ENCODE peak calls at places on chromosomes 7 and 10, in six cellular contexts. One of them, this sample, is unnamed.

GRCh38 chr10:72954596-72955569 is at the start of gene PLA2G12B:
- DNase-seq in colonic mucosa: peak; percentile 60
- DNase-seq in A673: peak; percentile 8
- DNase-seq in fibroblast of the aortic adventitia: no peak
- DNase-seq in fibroblast of mammary gland: no peak
- DNase-seq in GM23338: no peak
- DNase-seq in this sample: no peak

GRCh38 chr10:102802920-102803534 is 34.2 kb downstream of the CYP17A1 start:
- DNase-seq in A673: peak; percentile 62
- DNase-seq in colonic mucosa: no peak
- DNase-seq in GM23338: peak; percentile 73
- DNase-seq in fibroblast of mammary gland: peak; percentile 98
- DNase-seq in fibroblast of the aortic adventitia: peak; percentile 98
- DNase-seq in this sample: peak; percentile 62

GRCh38 chr10:80410122-80410521 is 1.8 kb downstream of the PRXL2A start:
- DNase-seq in fibroblast of the aortic adventitia: no peak
- DNase-seq in fibroblast of mammary gland: no peak
- DNase-seq in GM23338: no peak
- DNase-seq in A673: no peak
- DNase-seq in colonic mucosa: peak; percentile 71
- DNase-seq in this sample: no peak

GRCh38 chr7:45217358-45217757 is 59.8 kb downstream of the RAMP3 start:
- DNase-seq in colonic mucosa: no peak
- DNase-seq in A673: no peak
- DNase-seq in fibroblast of mammary gland: peak; percentile 7
- DNase-seq in GM23338: no peak
- DNase-seq in fibroblast of the aortic adventitia: no peak
- DNase-seq in this sample: no peak

GRCh38 chr7:125599387-125599786 is 669.8 kb upstream of the POT1 start:
- DNase-seq in fibroblast of mammary gland: no peak
- DNase-seq in colonic mucosa: no peak
- DNase-seq in GM23338: no peak
- DNase-seq in fibroblast of the aortic adventitia: no peak
- DNase-seq in A673: no peak
- DNase-seq in this sample: no peak

GRCh38 chr7:95104739-95105138 is 197.3 kb downstream of the PPP1R9A start:
- DNase-seq in fibroblast of mammary gland: peak; percentile 37
- DNase-seq in A673: no peak
- DNase-seq in GM23338: no peak
- DNase-seq in fibroblast of the aortic adventitia: no peak
- DNase-seq in colonic mucosa: no peak
- DNase-seq in this sample: peak; percentile 67

GRCh38 chr10:119120875-119121274 is 17.0 kb downstream of the DENND10 start:
- DNase-seq in A673: no peak
- DNase-seq in GM23338: no peak
- DNase-seq in fibroblast of mammary gland: no peak
- DNase-seq in colonic mucosa: no peak
- DNase-seq in fibroblast of the aortic adventitia: no peak
- DNase-seq in this sample: no peak

GRCh38 chr7:66078067-66078466 is 2.4 kb downstream of the ASL start:
- DNase-seq in A673: no peak
- DNase-seq in GM23338: no peak
- DNase-seq in colonic mucosa: no peak
- DNase-seq in fibroblast of mammary gland: no peak
- DNase-seq in fibroblast of the aortic adventitia: no peak
- DNase-seq in this sample: no peak

GRCh38 chr7:38235606-38236005 is 37.8 kb downstream of the TARP start:
- DNase-seq in A673: no peak
- DNase-seq in GM23338: no peak
- DNase-seq in fibroblast of the aortic adventitia: no peak
- DNase-seq in colonic mucosa: no peak
- DNase-seq in fibroblast of mammary gland: no peak
- DNase-seq in this sample: no peak

GRCh38 chr7:113283861-113284260 is 165.5 kb upstream of the SMIM30 start:
- DNase-seq in A673: no peak
- DNase-seq in GM23338: no peak
- DNase-seq in fibroblast of the aortic adventitia: peak; percentile 58
- DNase-seq in colonic mucosa: no peak
- DNase-seq in fibroblast of mammary gland: peak; percentile 17
- DNase-seq in this sample: no peak

GRCh38 chr7:39700165-39700564 is 76.8 kb downstream of the RALA start:
- DNase-seq in A673: no peak
- DNase-seq in GM23338: no peak
- DNase-seq in fibroblast of the aortic adventitia: no peak
- DNase-seq in colonic mucosa: no peak
- DNase-seq in fibroblast of mammary gland: no peak
- DNase-seq in this sample: no peak

GRCh38 chr10:5658871-5659618 is 7.3 kb downstream of the ASB13 start:
- DNase-seq in GM23338: peak; percentile 55
- DNase-seq in fibroblast of the aortic adventitia: no peak
- DNase-seq in colonic mucosa: no peak
- DNase-seq in A673: peak; percentile 24
- DNase-seq in fibroblast of mammary gland: no peak
- DNase-seq in this sample: no peak

GRCh38 chr7:1078519-1078918 is 9.4 kb upstream of the GPER1 start:
- DNase-seq in fibroblast of mammary gland: no peak
- DNase-seq in GM23338: no peak
- DNase-seq in colonic mucosa: no peak
- DNase-seq in fibroblast of the aortic adventitia: no peak
- DNase-seq in A673: no peak
- DNase-seq in this sample: no peak

GRCh38 chr7:104327963-104328307 is 468 bp upstream of the LHFPL3 start:
- DNase-seq in A673: no peak
- DNase-seq in GM23338: peak; percentile 52
- DNase-seq in fibroblast of the aortic adventitia: no peak
- DNase-seq in fibroblast of mammary gland: peak; percentile 5
- DNase-seq in colonic mucosa: no peak
- DNase-seq in this sample: no peak

GRCh38 chr7:138662066-138663061 is 38.8 kb downstream of the SVOPL start:
- DNase-seq in A673: no peak
- DNase-seq in fibroblast of mammary gland: no peak
- DNase-seq in GM23338: no peak
- DNase-seq in fibroblast of the aortic adventitia: no peak
- DNase-seq in colonic mucosa: no peak
- DNase-seq in this sample: no peak

GRCh38 chr10:109062371-109062770 is 860.9 kb downstream of the XPNPEP1 start:
- DNase-seq in fibroblast of mammary gland: peak; percentile 67
- DNase-seq in colonic mucosa: no peak
- DNase-seq in fibroblast of the aortic adventitia: peak; percentile 31
- DNase-seq in A673: peak; percentile 64
- DNase-seq in GM23338: no peak
- DNase-seq in this sample: no peak

GRCh38 chr10:103451871-103452713 is at the start of gene CALHM2:
- DNase-seq in A673: peak; percentile 83
- DNase-seq in fibroblast of mammary gland: peak; percentile 47
- DNase-seq in GM23338: peak; percentile 75
- DNase-seq in colonic mucosa: peak; percentile 68
- DNase-seq in fibroblast of the aortic adventitia: peak; percentile 55
- DNase-seq in this sample: peak; percentile 76

GRCh38 chr7:1665721-1666250 is 4.3 kb upstream of the ELFN1 start:
- DNase-seq in A673: peak; percentile 61
- DNase-seq in colonic mucosa: no peak
- DNase-seq in fibroblast of the aortic adventitia: no peak
- DNase-seq in fibroblast of mammary gland: peak; percentile 17
- DNase-seq in GM23338: peak; percentile 43
- DNase-seq in this sample: peak; percentile 14

GRCh38 chr7:136911362-136911761 is 42.9 kb downstream of the CHRM2 start:
- DNase-seq in GM23338: peak; percentile 25
- DNase-seq in colonic mucosa: no peak
- DNase-seq in A673: peak; percentile 36
- DNase-seq in fibroblast of the aortic adventitia: no peak
- DNase-seq in fibroblast of mammary gland: no peak
- DNase-seq in this sample: no peak

GRCh38 chr10:86075512-86075911 is 291.1 kb downstream of the GRID1 start:
- DNase-seq in A673: no peak
- DNase-seq in fibroblast of the aortic adventitia: no peak
- DNase-seq in GM23338: no peak
- DNase-seq in colonic mucosa: no peak
- DNase-seq in fibroblast of mammary gland: no peak
- DNase-seq in this sample: no peak

DNA sequence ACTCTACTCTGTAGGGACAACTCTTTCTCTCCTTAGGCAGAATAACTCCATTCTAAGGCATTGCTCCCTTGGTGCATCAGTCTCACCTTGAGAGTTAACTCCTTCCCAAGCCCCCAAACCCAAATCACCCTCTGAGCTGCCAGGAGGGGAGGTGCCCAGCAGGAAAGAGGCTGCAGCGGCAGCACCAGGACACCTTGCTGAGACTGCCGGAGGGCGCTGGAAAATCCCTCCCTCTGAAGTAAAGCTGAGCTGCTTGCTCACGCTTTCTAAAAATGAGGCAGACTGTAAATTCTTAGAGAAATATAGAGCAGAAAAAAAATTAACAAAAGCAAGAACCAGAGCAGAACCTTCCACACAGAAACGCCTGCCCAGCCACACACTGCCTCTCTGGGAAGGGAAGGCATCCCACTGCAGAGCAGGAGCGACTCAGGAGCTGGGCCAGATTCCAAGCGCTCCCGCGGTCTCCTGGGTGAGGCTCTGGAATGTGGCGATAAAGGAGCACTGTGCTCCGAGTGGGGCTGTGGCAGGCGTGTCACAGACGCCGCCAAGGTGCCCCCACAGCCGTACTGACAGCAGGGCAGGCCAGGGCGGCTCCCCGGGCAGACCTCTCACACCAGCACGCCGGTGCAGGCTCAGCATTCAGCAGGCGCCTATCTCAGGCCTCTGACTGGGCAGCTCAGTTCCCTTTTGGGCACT is 202.1 kb downstream of the TNS3 start:
- DNase-seq in GM23338: peak; percentile 42
- DNase-seq in A673: no peak
- DNase-seq in fibroblast of the aortic adventitia: peak; percentile 82
- DNase-seq in colonic mucosa: peak; percentile 79
- DNase-seq in fibroblast of mammary gland: peak; percentile 42
- DNase-seq in this sample: peak; percentile 37
- H3K4me3 ChIP-seq in GM23338: no peak overlapping the region
- H3K4me3 ChIP-seq in A673: no peak overlapping the region
- H3K4me3 ChIP-seq in fibroblast of the aortic adventitia: no peak overlapping the region
- H3K4me3 ChIP-seq in colonic mucosa: peak overlapping the region; percentile 33
- H3K4me3 ChIP-seq in fibroblast of mammary gland: no peak overlapping the region
- H3K4me3 ChIP-seq in this sample: no peak overlapping the region

DNA sequence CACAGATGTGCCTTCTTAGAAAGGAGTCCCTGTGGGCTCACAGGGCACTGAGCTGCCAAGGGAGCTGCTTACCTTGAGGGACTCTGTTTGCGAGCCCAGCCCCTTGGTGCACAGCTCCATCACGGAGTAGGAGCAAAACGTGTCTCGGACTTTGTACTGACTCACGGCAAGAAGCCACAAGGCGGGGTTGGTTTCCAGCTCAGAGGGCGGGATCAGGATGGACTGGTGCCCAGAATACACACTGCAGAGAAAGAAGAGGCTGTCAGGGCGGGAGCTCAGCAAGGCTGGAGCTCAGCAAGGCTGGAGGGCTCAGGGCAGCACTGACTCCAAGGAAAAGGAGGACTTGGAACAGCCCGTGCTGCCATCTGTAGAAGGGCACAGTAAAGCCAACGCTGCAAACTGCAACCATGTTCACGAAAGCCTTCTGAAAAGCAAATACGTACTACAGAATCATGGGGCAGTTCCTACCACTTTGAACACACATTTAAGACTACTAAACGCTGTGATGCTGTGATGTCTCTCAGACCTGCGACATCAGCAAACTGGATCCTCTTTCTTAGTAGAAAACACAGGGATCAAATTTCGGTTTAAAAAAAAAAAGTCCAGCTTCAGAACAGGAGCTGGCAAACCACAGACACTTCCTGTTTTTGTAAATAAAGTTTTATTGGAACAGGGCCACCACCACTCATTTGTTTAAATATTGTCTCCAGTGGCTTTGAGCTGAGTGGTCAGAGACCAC is 194.3 kb downstream of the ZMYND11 start:
- DNase-seq in colonic mucosa: peak; percentile 94
- DNase-seq in A673: peak; percentile 85
- DNase-seq in fibroblast of the aortic adventitia: peak; percentile 95
- DNase-seq in fibroblast of mammary gland: peak; percentile 96
- DNase-seq in GM23338: peak; percentile 37
- DNase-seq in this sample: peak; percentile 86
- TF ChIP-seq CTCF in colonic mucosa: no peak
- TF ChIP-seq CTCF in A673: peak; percentile 16
- TF ChIP-seq CTCF in fibroblast of the aortic adventitia: peak; percentile 13
- TF ChIP-seq CTCF in fibroblast of mammary gland: no peak
- TF ChIP-seq CTCF in GM23338: no peak
- TF ChIP-seq CTCF in this sample: no peak

DNA sequence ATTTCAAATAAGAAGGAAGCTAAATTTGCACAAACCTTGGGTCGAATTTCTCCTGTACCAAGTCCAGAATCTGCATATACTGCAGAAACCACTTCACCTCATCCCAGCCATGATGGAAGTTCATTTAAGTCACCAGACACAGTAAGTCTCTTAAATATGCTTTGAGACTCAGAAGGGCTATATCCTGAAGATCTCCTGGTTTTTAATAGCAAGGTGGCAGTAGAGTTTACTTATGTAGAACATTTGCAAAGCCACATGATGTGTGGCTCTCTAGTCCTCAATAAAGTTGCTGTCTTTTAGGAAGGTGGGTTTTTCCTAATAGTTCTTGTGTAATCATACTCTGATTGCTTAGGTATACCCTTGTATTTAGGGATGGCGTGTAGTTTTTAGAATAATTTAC is 8.7 kb downstream of the DBF4 start:
- DNase-seq in colonic mucosa: no peak
- DNase-seq in GM23338: no peak
- DNase-seq in fibroblast of the aortic adventitia: no peak
- DNase-seq in A673: no peak
- DNase-seq in fibroblast of mammary gland: no peak
- DNase-seq in this sample: no peak
- H3K4me3 ChIP-seq in colonic mucosa: no peak overlapping the region
- H3K4me3 ChIP-seq in GM23338: no peak overlapping the region
- H3K4me3 ChIP-seq in fibroblast of the aortic adventitia: no peak overlapping the region
- H3K4me3 ChIP-seq in A673: no peak overlapping the region
- H3K4me3 ChIP-seq in fibroblast of mammary gland: no peak overlapping the region
- H3K4me3 ChIP-seq in this sample: no peak overlapping the region

GRCh38 chr10:78261291-78261690 is 227.6 kb downstream of the RPS24 start:
- DNase-seq in fibroblast of the aortic adventitia: no peak
- DNase-seq in A673: no peak
- DNase-seq in GM23338: no peak
- DNase-seq in fibroblast of mammary gland: no peak
- DNase-seq in colonic mucosa: no peak
- DNase-seq in this sample: no peak
- TF ChIP-seq CTCF in fibroblast of the aortic adventitia: no peak
- TF ChIP-seq CTCF in A673: no peak
- TF ChIP-seq CTCF in GM23338: no peak
- TF ChIP-seq CTCF in fibroblast of mammary gland: no peak
- TF ChIP-seq CTCF in colonic mucosa: no peak
- TF ChIP-seq CTCF in this sample: no peak

GRCh38 chr7:30335763-30336487 is 51.5 kb downstream of the ZNRF2 start:
- DNase-seq in A673: no peak
- DNase-seq in colonic mucosa: no peak
- DNase-seq in GM23338: no peak
- DNase-seq in fibroblast of mammary gland: no peak
- DNase-seq in fibroblast of the aortic adventitia: no peak
- DNase-seq in this sample: no peak
- H3K4me3 ChIP-seq in A673: no peak overlapping the region
- H3K4me3 ChIP-seq in colonic mucosa: no peak overlapping the region
- H3K4me3 ChIP-seq in GM23338: no peak overlapping the region
- H3K4me3 ChIP-seq in fibroblast of mammary gland: no peak overlapping the region
- H3K4me3 ChIP-seq in fibroblast of the aortic adventitia: no peak overlapping the region
- H3K4me3 ChIP-seq in this sample: no peak overlapping the region

This sample was measured in uterus.